ENCODE peak calls at places on chromosomes 2 and 18, in six cellular contexts. H, C, K, M, W and L are unnamed samples.

GRCh38 chr2:56291711-56292110 is 107.9 kb downstream of the CCDC85A start:
- DNase-seq in H (no peak), C (no peak), K (no peak), M (no peak), W (no peak), L (no peak)

GRCh38 chr2:9408641-9409151 is 14.6 kb downstream of the ITGB1BP1 start:
- DNase-seq in H (no peak), C (no peak), K (no peak), M (peak; percentile 58), W (no peak), L (peak; percentile 57)

GRCh38 chr2:202249864-202250263 is 11.5 kb upstream of the SUMO1 start:
- DNase-seq in H (no peak), C (peak; percentile 94), K (no peak), M (no peak), W (no peak), L (peak; percentile 2)

GRCh38 chr2:138276367-138276766 is 225.2 kb upstream of the SPOPL start:
- DNase-seq in H (no peak), C (no peak), K (no peak), M (peak; percentile 10), W (no peak), L (no peak)

GRCh38 chr2:18078206-18078605 is 199.7 kb downstream of the KCNS3 start:
- DNase-seq in H (no peak), C (no peak), K (no peak), M (no peak), W (no peak), L (no peak)

GRCh38 chr2:51014722-51015121 is 17.2 kb downstream of the NRXN1 start:
- DNase-seq in H (no peak), C (no peak), K (no peak), M (no peak), W (no peak), L (no peak)

GRCh38 chr2:164779383-164780057 is 62.1 kb downstream of the COBLL1 start:
- DNase-seq in H (no peak), C (no peak), K (no peak), M (no peak), W (no peak), L (no peak)

GRCh38 chr2:135164431-135164830 is 112.3 kb downstream of the RAB3GAP1 start:
- DNase-seq in H (no peak), C (no peak), K (no peak), M (peak; percentile 96), W (no peak), L (peak; percentile 74)

GRCh38 chr2:69491864-69492263 is 54.6 kb upstream of the NFU1 start:
- DNase-seq in H (no peak), C (no peak), K (no peak), M (no peak), W (no peak), L (no peak)
- H4K20me1 ChIP-seq in H (no peaks in the 10 kb centered on the region), C (no peaks in the 10 kb centered on the region), K (no peaks in the 10 kb centered on the region), M (no peaks in the 10 kb centered on the region), W (no peaks in the 10 kb centered on the region), L (no peaks in the 10 kb centered on the region)

DNA sequence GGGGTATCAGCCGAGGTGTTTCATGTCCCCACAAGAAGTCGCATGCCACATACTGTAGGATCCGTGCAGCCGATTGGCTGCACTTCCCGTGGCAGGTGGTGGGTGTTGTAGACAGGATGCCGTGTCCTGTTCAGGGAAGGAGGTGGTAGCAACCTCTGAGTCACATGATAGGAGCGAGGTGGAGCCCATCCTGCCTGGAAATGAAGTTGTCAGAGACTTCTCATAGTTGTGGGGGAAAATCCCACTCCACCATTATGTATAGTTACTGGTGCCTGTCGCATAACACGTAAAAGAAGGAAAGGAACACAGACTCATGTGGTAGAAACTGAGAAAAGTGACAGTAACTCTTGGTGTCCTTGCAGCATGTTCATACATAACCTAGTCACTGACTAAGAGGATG is 91.4 kb upstream of the IL1R2 start:
- DNase-seq in H (no peak), C (no peak), K (no peak), M (peak; percentile 58), W (no peak), L (no peak)
- H4K20me1 ChIP-seq in H (no peaks in the 10 kb centered on the region), C (no peaks in the 10 kb centered on the region), K (no peaks in the 10 kb centered on the region), M (no peaks in the 10 kb centered on the region), W (no peaks in the 10 kb centered on the region), L (peaks cover 12% of the 10 kb centered on the region)

DNA sequence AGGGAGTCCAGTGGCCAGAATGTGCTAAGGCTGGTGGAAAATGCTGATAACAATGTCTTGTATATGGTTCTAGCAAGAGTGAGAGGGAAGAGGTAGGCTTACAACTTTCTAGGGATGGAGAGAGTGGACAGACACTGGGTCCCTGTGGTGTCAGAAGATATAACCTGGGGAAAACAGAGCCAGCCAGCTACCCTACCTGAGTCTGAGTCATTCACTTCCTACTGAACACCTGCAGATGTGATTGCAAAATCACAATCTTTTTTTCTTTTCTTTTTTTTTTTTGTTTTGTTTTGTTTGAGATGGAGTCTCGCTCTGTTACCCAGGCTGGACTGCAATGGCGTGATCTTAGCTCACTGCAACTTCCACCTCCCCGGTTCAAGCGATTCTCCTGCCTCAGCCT is 7.3 kb downstream of the TET3 start:
- DNase-seq in H (no peak), C (no peak), K (no peak), M (peak; percentile 34), W (no peak), L (no peak)
- H4K20me1 ChIP-seq in H (no peaks in the 10 kb centered on the region), C (peaks cover 54% of the 10 kb centered on the region), K (peaks cover 19% of the 10 kb centered on the region), M (peaks cover 46% of the 10 kb centered on the region), W (no peaks in the 10 kb centered on the region), L (peaks cover 72% of the 10 kb centered on the region)

GRCh38 chr18:79522451-79523220 is 126.9 kb downstream of the NFATC1 start:
- DNase-seq in H (no peak), C (no peak), K (no peak), M (no peak), W (no peak), L (no peak)

GRCh38 chr18:79523221-79523737 is 127.5 kb downstream of the NFATC1 start:
- DNase-seq in H (no peak), C (no peak), K (no peak), M (no peak), W (no peak), L (no peak)

GRCh38 chr18:79523738-79524180 is 128.0 kb downstream of the NFATC1 start:
- DNase-seq in H (no peak), C (no peak), K (no peak), M (no peak), W (no peak), L (peak; percentile 16)

GRCh38 chr18:79525556-79526467 is 130.1 kb downstream of the NFATC1 start:
- DNase-seq in H (no peak), C (no peak), K (no peak), M (peak; percentile 6), W (no peak), L (no peak)

DNA sequence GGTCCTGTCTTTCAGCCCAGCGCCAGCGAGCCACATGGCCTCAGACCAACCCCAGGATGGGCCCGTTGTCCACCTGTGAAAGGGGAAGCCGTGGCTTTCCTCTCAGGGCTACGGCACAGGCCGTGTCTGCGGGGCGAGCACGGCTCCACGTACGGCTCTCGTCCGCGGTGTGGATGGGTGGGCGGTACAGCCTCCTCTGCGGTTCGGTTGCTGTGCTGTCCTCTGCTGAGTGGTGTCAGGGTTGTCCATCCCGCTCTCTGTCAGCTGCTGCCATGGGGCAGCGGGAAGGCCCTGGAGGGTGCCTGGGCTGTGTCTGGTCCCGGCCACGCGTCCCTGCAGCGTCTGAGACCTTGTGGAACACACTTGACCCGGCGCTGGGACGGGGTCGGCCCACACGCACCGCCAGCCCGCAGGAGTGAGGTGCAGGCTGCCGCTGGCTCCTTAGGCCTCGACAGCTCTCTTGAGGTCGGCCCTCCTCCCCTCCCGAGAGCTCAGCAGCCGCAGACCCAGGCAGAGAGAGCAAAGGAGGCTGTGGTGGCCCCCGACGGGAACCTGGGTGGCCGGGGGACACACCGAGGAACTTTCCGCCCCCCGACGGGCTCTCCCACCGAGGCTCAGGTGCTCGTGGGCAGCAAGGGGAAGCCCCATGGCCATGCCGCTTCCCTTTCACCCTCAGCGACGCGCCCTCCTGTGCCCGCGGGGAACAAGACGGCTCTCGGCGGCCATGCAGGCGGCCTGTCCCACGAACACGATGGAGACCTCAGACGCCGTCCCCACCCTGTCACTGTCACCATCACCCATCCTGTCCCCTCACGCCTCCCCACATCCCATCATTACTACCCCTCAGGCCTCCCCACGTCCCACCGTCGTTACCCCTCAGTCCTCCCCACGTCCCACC is 128.7 kb downstream of the NFATC1 start:
- DNase-seq in H (no peak), C (no peak), K (no peak), M (no peak), W (no peak), L (no peak)
- H4K20me1 ChIP-seq in H (no peaks in the 10 kb centered on the region), C (no peaks in the 10 kb centered on the region), K (peaks cover 4% of the 10 kb centered on the region), M (no peaks in the 10 kb centered on the region), W (no peaks in the 10 kb centered on the region), L (no peaks in the 10 kb centered on the region)

DNA sequence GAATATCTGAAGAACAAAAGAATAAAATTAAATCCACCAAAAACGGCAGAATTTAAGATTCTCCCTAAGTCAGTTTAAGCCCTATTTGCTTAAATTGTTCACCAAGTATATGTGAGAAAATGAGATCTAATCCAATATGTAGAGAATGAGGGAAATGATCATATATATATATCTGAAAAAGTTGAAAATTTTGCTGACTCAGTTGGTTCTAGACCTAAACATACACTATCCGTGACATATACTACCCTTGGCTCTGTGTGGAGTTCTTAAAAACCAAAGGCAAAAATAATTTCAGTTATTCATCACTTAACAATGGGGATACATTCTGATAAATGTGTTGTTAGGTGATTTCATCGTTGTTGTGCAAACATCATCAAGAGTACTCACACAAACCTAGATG is 7.3 kb downstream of the SS18 start:
- DNase-seq in H (no peak), C (no peak), K (no peak), M (no peak), W (no peak), L (no peak)
- H4K20me1 ChIP-seq in H (no peaks in the 10 kb centered on the region), C (peaks cover 15% of the 10 kb centered on the region), K (no peaks in the 10 kb centered on the region), M (peaks cover 10% of the 10 kb centered on the region), W (no peaks in the 10 kb centered on the region), L (peaks cover 33% of the 10 kb centered on the region)

DNA sequence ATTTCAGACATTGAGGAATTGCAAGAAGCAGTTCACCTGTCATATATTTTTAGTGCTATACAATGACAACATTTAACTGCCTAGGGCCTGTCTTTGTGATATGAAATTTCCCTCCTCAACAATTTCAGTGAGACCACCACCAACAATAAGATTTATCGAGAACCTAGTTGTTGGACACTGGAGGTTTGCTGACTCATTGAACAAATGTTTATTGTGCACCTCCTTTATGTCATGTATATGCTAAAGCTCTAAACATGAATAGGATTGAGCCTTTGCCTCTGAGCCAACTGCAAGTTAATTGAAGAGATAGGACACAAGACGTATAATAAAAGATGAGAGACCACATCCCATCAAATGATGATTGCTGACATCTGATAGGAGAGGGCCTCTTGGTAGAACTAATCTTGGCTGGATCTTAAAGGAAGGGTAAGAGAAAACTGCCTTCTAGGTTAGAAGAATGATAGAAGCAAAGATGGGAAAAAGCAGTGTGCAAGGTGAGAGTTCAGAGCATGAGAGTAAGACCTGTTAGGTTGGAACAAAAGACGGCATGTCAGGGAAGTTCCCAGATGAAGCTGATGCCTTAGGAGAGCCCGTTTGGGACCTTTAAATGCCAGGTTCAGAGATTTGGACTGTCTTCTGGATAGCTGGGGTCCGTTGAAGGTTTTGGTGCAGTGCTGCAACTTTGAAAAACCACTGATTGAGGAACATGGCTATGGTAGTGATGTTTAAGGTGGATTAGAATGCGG is 133.1 kb upstream of the EML6 start:
- DNase-seq in H (no peak), C (no peak), K (no peak), M (peak; percentile 52), W (no peak), L (no peak)
- H4K20me1 ChIP-seq in H (no peaks in the 10 kb centered on the region), C (peaks cover 67% of the 10 kb centered on the region), K (peaks cover 4% of the 10 kb centered on the region), M (peaks cover 36% of the 10 kb centered on the region), W (no peaks in the 10 kb centered on the region), L (peaks cover 50% of the 10 kb centered on the region)